ENCODE peak calls at places on chromosome 14, in seven cellular contexts. One of them, this sample, is unnamed.

GRCh38 chr14:20841096-20841495 is 38.5 kb upstream of the RNASE1 start:
- DNase-seq in CD4-positive, alpha-beta T cell: no peak
- DNase-seq in AG04450: no peak
- DNase-seq in AG04449: no peak
- DNase-seq in choroid plexus epithelial cell: no peak
- DNase-seq in NB4: no peak
- DNase-seq in AG10803: no peak
- DNase-seq in this sample: no peak

GRCh38 chr14:87045241-87045640 is 947.7 kb downstream of the GALC start:
- DNase-seq in AG04449: no peak
- DNase-seq in NB4: no peak
- DNase-seq in CD4-positive, alpha-beta T cell: no peak
- DNase-seq in AG10803: no peak
- DNase-seq in AG04450: no peak
- DNase-seq in choroid plexus epithelial cell: no peak
- DNase-seq in this sample: no peak

GRCh38 chr14:76138758-76139723 is 12.7 kb upstream of the GPATCH2L start:
- DNase-seq in AG10803: no peak
- DNase-seq in CD4-positive, alpha-beta T cell: no peak
- DNase-seq in AG04449: no peak
- DNase-seq in NB4: no peak
- DNase-seq in AG04450: no peak
- DNase-seq in choroid plexus epithelial cell: no peak
- DNase-seq in this sample: no peak

GRCh38 chr14:21711360-21711961 is 37.8 kb upstream of the OR4E1 start:
- DNase-seq in CD4-positive, alpha-beta T cell: no peak
- DNase-seq in AG04450: no peak
- DNase-seq in AG04449: peak
- DNase-seq in choroid plexus epithelial cell: peak
- DNase-seq in NB4: peak
- DNase-seq in AG10803: peak
- DNase-seq in this sample: no peak

GRCh38 chr14:41636492-41637392 is 30.1 kb downstream of the LRFN5 start:
- DNase-seq in choroid plexus epithelial cell: peak
- DNase-seq in CD4-positive, alpha-beta T cell: no peak
- DNase-seq in AG04450: no peak
- DNase-seq in AG04449: no peak
- DNase-seq in AG10803: no peak
- DNase-seq in NB4: no peak
- DNase-seq in this sample: no peak

GRCh38 chr14:90698379-90698869 is 117.8 kb downstream of the TTC7B start:
- DNase-seq in AG10803: peak
- DNase-seq in AG04450: no peak
- DNase-seq in choroid plexus epithelial cell: peak
- DNase-seq in CD4-positive, alpha-beta T cell: no peak
- DNase-seq in AG04449: no peak
- DNase-seq in NB4: no peak
- DNase-seq in this sample: no peak

GRCh38 chr14:38611928-38612327 is 356.0 kb upstream of the CLEC14A start:
- DNase-seq in CD4-positive, alpha-beta T cell: no peak
- DNase-seq in AG04449: no peak
- DNase-seq in choroid plexus epithelial cell: no peak
- DNase-seq in AG04450: no peak
- DNase-seq in AG10803: no peak
- DNase-seq in NB4: no peak
- DNase-seq in this sample: no peak

GRCh38 chr14:95686935-95687334 is 709 bp downstream of the TCL1B start:
- DNase-seq in AG04450: no peak
- DNase-seq in choroid plexus epithelial cell: no peak
- DNase-seq in NB4: no peak
- DNase-seq in AG04449: no peak
- DNase-seq in CD4-positive, alpha-beta T cell: no peak
- DNase-seq in AG10803: no peak
- DNase-seq in this sample: no peak

GRCh38 chr14:69423279-69423678 is 24.8 kb downstream of the SLC39A9 start:
- DNase-seq in choroid plexus epithelial cell: peak
- DNase-seq in NB4: no peak
- DNase-seq in AG04449: no peak
- DNase-seq in AG04450: no peak
- DNase-seq in AG10803: peak
- DNase-seq in CD4-positive, alpha-beta T cell: no peak
- DNase-seq in this sample: no peak

GRCh38 chr14:50943943-50944646 is at the start of gene PYGL:
- DNase-seq in CD4-positive, alpha-beta T cell: peak
- DNase-seq in choroid plexus epithelial cell: peak
- DNase-seq in AG10803: peak
- DNase-seq in AG04450: no peak
- DNase-seq in AG04449: no peak
- DNase-seq in NB4: peak
- DNase-seq in this sample: peak

GRCh38 chr14:59332727-59333126 is 132.5 kb downstream of the GPR135 start:
- DNase-seq in AG04449: peak
- DNase-seq in CD4-positive, alpha-beta T cell: no peak
- DNase-seq in choroid plexus epithelial cell: peak
- DNase-seq in AG10803: peak
- DNase-seq in NB4: no peak
- DNase-seq in AG04450: peak
- DNase-seq in this sample: no peak

GRCh38 chr14:36619131-36619530 is 36.7 kb upstream of the NKX2-8 start:
- DNase-seq in AG10803: no peak
- DNase-seq in NB4: peak
- DNase-seq in AG04450: no peak
- DNase-seq in AG04449: no peak
- DNase-seq in choroid plexus epithelial cell: no peak
- DNase-seq in CD4-positive, alpha-beta T cell: no peak
- DNase-seq in this sample: no peak

GRCh38 chr14:48937796-48938195 is 648.4 kb downstream of the RPS29 start:
- DNase-seq in AG04450: no peak
- DNase-seq in CD4-positive, alpha-beta T cell: no peak
- DNase-seq in NB4: no peak
- DNase-seq in choroid plexus epithelial cell: no peak
- DNase-seq in AG10803: peak
- DNase-seq in AG04449: peak
- DNase-seq in this sample: no peak

GRCh38 chr14:94364037-94364436 is 24.4 kb downstream of the SERPINA1 start:
- DNase-seq in NB4: no peak
- DNase-seq in AG04449: no peak
- DNase-seq in AG04450: no peak
- DNase-seq in CD4-positive, alpha-beta T cell: no peak
- DNase-seq in choroid plexus epithelial cell: no peak
- DNase-seq in AG10803: no peak
- DNase-seq in this sample: no peak

GRCh38 chr14:55749201-55749812 is 169.3 kb downstream of the KTN1 start:
- DNase-seq in NB4: peak
- DNase-seq in AG10803: peak
- DNase-seq in CD4-positive, alpha-beta T cell: no peak
- DNase-seq in AG04449: no peak
- DNase-seq in AG04450: no peak
- DNase-seq in choroid plexus epithelial cell: peak
- DNase-seq in this sample: no peak

GRCh38 chr14:51157012-51157411 is 62.1 kb upstream of the TRIM9 start:
- DNase-seq in NB4: peak
- DNase-seq in AG10803: peak
- DNase-seq in AG04449: no peak
- DNase-seq in AG04450: no peak
- DNase-seq in CD4-positive, alpha-beta T cell: no peak
- DNase-seq in choroid plexus epithelial cell: peak
- DNase-seq in this sample: no peak

GRCh38 chr14:37697489-37698121 is 102.2 kb downstream of the TTC6 start:
- DNase-seq in choroid plexus epithelial cell: peak
- DNase-seq in AG04449: peak
- DNase-seq in CD4-positive, alpha-beta T cell: no peak
- DNase-seq in NB4: no peak
- DNase-seq in AG04450: peak
- DNase-seq in AG10803: peak
- DNase-seq in this sample: no peak

GRCh38 chr14:92892589-92892988 is 30.4 kb upstream of the CHGA start:
- DNase-seq in NB4: no peak
- DNase-seq in AG04450: no peak
- DNase-seq in AG04449: no peak
- DNase-seq in choroid plexus epithelial cell: no peak
- DNase-seq in AG10803: no peak
- DNase-seq in CD4-positive, alpha-beta T cell: no peak
- DNase-seq in this sample: no peak

GRCh38 chr14:70416322-70416716 is 571 bp downstream of the SYNJ2BP start:
- DNase-seq in choroid plexus epithelial cell: peak
- DNase-seq in AG04449: no peak
- DNase-seq in CD4-positive, alpha-beta T cell: no peak
- DNase-seq in AG04450: no peak
- DNase-seq in NB4: peak
- DNase-seq in AG10803: peak
- DNase-seq in this sample: no peak

GRCh38 chr14:92987713-92988510 is 65.0 kb downstream of the CHGA start:
- DNase-seq in NB4: no peak
- DNase-seq in AG04449: no peak
- DNase-seq in AG04450: no peak
- DNase-seq in CD4-positive, alpha-beta T cell: no peak
- DNase-seq in choroid plexus epithelial cell: no peak
- DNase-seq in AG10803: no peak
- DNase-seq in this sample: no peak

GRCh38 chr14:24960816-24961215 is 89.1 kb downstream of the STXBP6 start:
- DNase-seq in NB4: no peak
- DNase-seq in AG04449: no peak
- DNase-seq in CD4-positive, alpha-beta T cell: no peak
- DNase-seq in AG10803: peak
- DNase-seq in choroid plexus epithelial cell: peak
- DNase-seq in AG04450: no peak
- DNase-seq in this sample: no peak

GRCh38 chr14:71142375-71143038 is 235.2 kb downstream of the PCNX1 start:
- DNase-seq in AG04449: peak
- DNase-seq in choroid plexus epithelial cell: peak
- DNase-seq in AG10803: peak
- DNase-seq in NB4: peak
- DNase-seq in AG04450: peak
- DNase-seq in CD4-positive, alpha-beta T cell: no peak
- DNase-seq in this sample: no peak

GRCh38 chr14:32013083-32013482 is 64.0 kb upstream of the ARHGAP5 start:
- DNase-seq in choroid plexus epithelial cell: no peak
- DNase-seq in CD4-positive, alpha-beta T cell: no peak
- DNase-seq in AG04449: no peak
- DNase-seq in NB4: no peak
- DNase-seq in AG10803: no peak
- DNase-seq in AG04450: no peak
- DNase-seq in this sample: no peak
- TF ChIP-seq CTCF in choroid plexus epithelial cell: no peak
- TF ChIP-seq CTCF in CD4-positive, alpha-beta T cell: no peak
- TF ChIP-seq CTCF in AG04449: no peak
- TF ChIP-seq CTCF in NB4: no peak
- TF ChIP-seq CTCF in AG10803: peak
- TF ChIP-seq CTCF in AG04450: no peak
- TF ChIP-seq CTCF in this sample: no peak

GRCh38 chr14:100747736-100748135 is 21.0 kb downstream of the DLK1 start:
- DNase-seq in AG04449: no peak
- DNase-seq in NB4: no peak
- DNase-seq in AG10803: no peak
- DNase-seq in choroid plexus epithelial cell: no peak
- DNase-seq in CD4-positive, alpha-beta T cell: no peak
- DNase-seq in AG04450: no peak
- DNase-seq in this sample: no peak

GRCh38 chr14:100748944-100749343 is 22.3 kb downstream of the DLK1 start:
- DNase-seq in choroid plexus epithelial cell: no peak
- DNase-seq in NB4: no peak
- DNase-seq in AG04449: no peak
- DNase-seq in CD4-positive, alpha-beta T cell: no peak
- DNase-seq in AG10803: no peak
- DNase-seq in AG04450: no peak
- DNase-seq in this sample: no peak

GRCh38 chr14:100746326-100746725 is 19.6 kb downstream of the DLK1 start:
- DNase-seq in AG10803: no peak
- DNase-seq in CD4-positive, alpha-beta T cell: no peak
- DNase-seq in AG04449: no peak
- DNase-seq in NB4: no peak
- DNase-seq in choroid plexus epithelial cell: no peak
- DNase-seq in AG04450: no peak
- DNase-seq in this sample: no peak

GRCh38 chr14:100748403-100748802 is 21.7 kb downstream of the DLK1 start:
- DNase-seq in AG04450: no peak
- DNase-seq in NB4: no peak
- DNase-seq in CD4-positive, alpha-beta T cell: no peak
- DNase-seq in AG10803: no peak
- DNase-seq in choroid plexus epithelial cell: no peak
- DNase-seq in AG04449: no peak
- DNase-seq in this sample: no peak

GRCh38 chr14:100747021-100747586 is 20.4 kb downstream of the DLK1 start:
- DNase-seq in AG10803: peak
- DNase-seq in CD4-positive, alpha-beta T cell: no peak
- DNase-seq in AG04450: peak
- DNase-seq in NB4: no peak
- DNase-seq in AG04449: peak
- DNase-seq in choroid plexus epithelial cell: peak
- DNase-seq in this sample: no peak
- TF ChIP-seq CTCF in AG10803: no peak
- TF ChIP-seq CTCF in CD4-positive, alpha-beta T cell: no peak
- TF ChIP-seq CTCF in AG04450: peak
- TF ChIP-seq CTCF in NB4: no peak
- TF ChIP-seq CTCF in AG04449: no peak
- TF ChIP-seq CTCF in choroid plexus epithelial cell: no peak
- TF ChIP-seq CTCF in this sample: no peak

GRCh38 chr14:30450620-30451019 is 108.3 kb upstream of the G2E3 start:
- DNase-seq in CD4-positive, alpha-beta T cell: no peak
- DNase-seq in NB4: no peak
- DNase-seq in AG10803: no peak
- DNase-seq in AG04450: no peak
- DNase-seq in AG04449: no peak
- DNase-seq in choroid plexus epithelial cell: peak
- DNase-seq in this sample: no peak

GRCh38 chr14:30456296-30456695 is 102.7 kb upstream of the G2E3 start:
- DNase-seq in CD4-positive, alpha-beta T cell: no peak
- DNase-seq in AG04450: no peak
- DNase-seq in AG10803: no peak
- DNase-seq in NB4: no peak
- DNase-seq in AG04449: no peak
- DNase-seq in choroid plexus epithelial cell: no peak
- DNase-seq in this sample: no peak
- TF ChIP-seq CTCF in CD4-positive, alpha-beta T cell: no peak
- TF ChIP-seq CTCF in AG04450: no peak
- TF ChIP-seq CTCF in AG10803: no peak
- TF ChIP-seq CTCF in NB4: no peak
- TF ChIP-seq CTCF in AG04449: no peak
- TF ChIP-seq CTCF in choroid plexus epithelial cell: no peak
- TF ChIP-seq CTCF in this sample: no peak

GRCh38 chr14:29111554-29111953 is 345.0 kb downstream of the FOXG1 start:
- DNase-seq in CD4-positive, alpha-beta T cell: no peak
- DNase-seq in NB4: no peak
- DNase-seq in AG04449: no peak
- DNase-seq in AG10803: no peak
- DNase-seq in AG04450: no peak
- DNase-seq in choroid plexus epithelial cell: no peak
- DNase-seq in this sample: no peak

GRCh38 chr14:29109589-29109988 is 343.0 kb downstream of the FOXG1 start:
- DNase-seq in choroid plexus epithelial cell: no peak
- DNase-seq in AG10803: no peak
- DNase-seq in AG04449: no peak
- DNase-seq in AG04450: no peak
- DNase-seq in CD4-positive, alpha-beta T cell: no peak
- DNase-seq in NB4: no peak
- DNase-seq in this sample: no peak

DNA sequence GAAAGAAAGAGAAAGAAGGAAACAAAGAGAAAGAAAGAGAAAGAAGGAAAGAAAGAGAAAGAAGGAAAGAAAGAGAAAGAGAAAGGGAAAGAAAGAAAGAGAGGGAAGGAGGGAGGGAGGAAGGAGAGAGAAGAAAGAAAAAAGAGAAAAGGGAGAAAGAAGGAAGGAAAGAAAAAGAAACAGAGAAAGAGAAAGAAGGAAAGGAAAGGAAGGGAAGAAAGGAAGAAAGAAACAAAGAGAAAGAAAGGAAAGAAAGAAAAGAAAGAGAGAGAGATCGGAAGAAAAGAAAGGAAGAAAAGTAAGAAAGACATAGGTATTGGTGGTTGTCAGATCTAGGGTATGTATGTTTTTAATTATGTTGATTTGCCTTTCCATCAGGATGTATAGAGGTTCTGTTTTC is 342.3 kb downstream of the FOXG1 start:
- DNase-seq in AG04449: no peak
- DNase-seq in NB4: no peak
- DNase-seq in AG10803: no peak
- DNase-seq in CD4-positive, alpha-beta T cell: no peak
- DNase-seq in AG04450: no peak
- DNase-seq in choroid plexus epithelial cell: no peak
- DNase-seq in this sample: no peak
- TF ChIP-seq CTCF in AG04449: no peak
- TF ChIP-seq CTCF in NB4: no peak
- TF ChIP-seq CTCF in AG10803: no peak
- TF ChIP-seq CTCF in CD4-positive, alpha-beta T cell: no peak
- TF ChIP-seq CTCF in AG04450: no peak
- TF ChIP-seq CTCF in choroid plexus epithelial cell: no peak
- TF ChIP-seq CTCF in this sample: no peak

This sample was measured in omental fat pad.